ENCODE peak calls at places on chromosomes 4 and X, in ten cellular contexts. One of them, this sample, is unnamed.

GRCh38 chrX:109327271-109327670 is 154.6 kb downstream of the GUCY2F start:
- DNase-seq in posterior vena cava: no peak
- DNase-seq in kidney glomerular epithelial cell: no peak
- DNase-seq in stomach: no peak
- DNase-seq in mucosa of descending colon: no peak
- DNase-seq in adrenal gland: no peak
- DNase-seq in GM23338: no peak
- DNase-seq in C1 segment of cervical spinal cord: no peak
- DNase-seq in coronary artery: no peak
- DNase-seq in neural progenitor cell: no peak
- DNase-seq in this sample: no peak

GRCh38 chr4:156756118-156756517 is 215.5 kb downstream of the PDGFC start:
- DNase-seq in posterior vena cava: no peak
- DNase-seq in kidney glomerular epithelial cell: no peak
- DNase-seq in stomach: no peak
- DNase-seq in mucosa of descending colon: no peak
- DNase-seq in adrenal gland: no peak
- DNase-seq in GM23338: no peak
- DNase-seq in C1 segment of cervical spinal cord: no peak
- DNase-seq in coronary artery: no peak
- DNase-seq in neural progenitor cell: no peak
- DNase-seq in this sample: no peak

GRCh38 chr4:113300384-113301011 is 251.0 kb downstream of the ANK2 start:
- DNase-seq in posterior vena cava: no peak
- DNase-seq in kidney glomerular epithelial cell: peak
- DNase-seq in stomach: no peak
- DNase-seq in mucosa of descending colon: no peak
- DNase-seq in adrenal gland: no peak
- DNase-seq in GM23338: peak
- DNase-seq in C1 segment of cervical spinal cord: no peak
- DNase-seq in coronary artery: no peak
- DNase-seq in neural progenitor cell: no peak
- DNase-seq in this sample: peak

GRCh38 chr4:87745058-87745842 is 54.1 kb upstream of the IBSP start:
- DNase-seq in posterior vena cava: no peak
- DNase-seq in kidney glomerular epithelial cell: no peak
- DNase-seq in stomach: no peak
- DNase-seq in mucosa of descending colon: no peak
- DNase-seq in adrenal gland: no peak
- DNase-seq in GM23338: no peak
- DNase-seq in C1 segment of cervical spinal cord: no peak
- DNase-seq in coronary artery: no peak
- DNase-seq in neural progenitor cell: no peak
- DNase-seq in this sample: no peak

GRCh38 chr4:17807446-17807845 is 3.1 kb downstream of the DCAF16 start:
- DNase-seq in posterior vena cava: no peak
- DNase-seq in kidney glomerular epithelial cell: no peak
- DNase-seq in stomach: no peak
- DNase-seq in mucosa of descending colon: no peak
- DNase-seq in adrenal gland: no peak
- DNase-seq in GM23338: no peak
- DNase-seq in C1 segment of cervical spinal cord: no peak
- DNase-seq in coronary artery: no peak
- DNase-seq in neural progenitor cell: no peak
- DNase-seq in this sample: no peak

GRCh38 chr4:143773998-143774898 is 73.8 kb upstream of the FREM3 start:
- DNase-seq in posterior vena cava: no peak
- DNase-seq in kidney glomerular epithelial cell: peak
- DNase-seq in stomach: peak
- DNase-seq in mucosa of descending colon: peak
- DNase-seq in adrenal gland: peak
- DNase-seq in GM23338: peak
- DNase-seq in C1 segment of cervical spinal cord: no peak
- DNase-seq in coronary artery: no peak
- DNase-seq in neural progenitor cell: peak
- DNase-seq in this sample: no peak

GRCh38 chrX:108298165-108298602 is 140.0 kb downstream of the COL4A6 start:
- DNase-seq in posterior vena cava: no peak
- DNase-seq in kidney glomerular epithelial cell: no peak
- DNase-seq in stomach: no peak
- DNase-seq in mucosa of descending colon: no peak
- DNase-seq in adrenal gland: no peak
- DNase-seq in GM23338: no peak
- DNase-seq in C1 segment of cervical spinal cord: peak
- DNase-seq in coronary artery: no peak
- DNase-seq in neural progenitor cell: no peak
- DNase-seq in this sample: no peak

GRCh38 chr4:28232376-28232775 is 1371.7 kb downstream of the STIM2 start:
- DNase-seq in posterior vena cava: no peak
- DNase-seq in kidney glomerular epithelial cell: no peak
- DNase-seq in stomach: no peak
- DNase-seq in mucosa of descending colon: no peak
- DNase-seq in adrenal gland: no peak
- DNase-seq in GM23338: no peak
- DNase-seq in C1 segment of cervical spinal cord: no peak
- DNase-seq in coronary artery: no peak
- DNase-seq in neural progenitor cell: no peak
- DNase-seq in this sample: no peak

GRCh38 chr4:124111922-124112321 is 600.6 kb downstream of the ANKRD50 start:
- DNase-seq in posterior vena cava: no peak
- DNase-seq in kidney glomerular epithelial cell: peak
- DNase-seq in stomach: no peak
- DNase-seq in mucosa of descending colon: no peak
- DNase-seq in adrenal gland: no peak
- DNase-seq in GM23338: peak
- DNase-seq in C1 segment of cervical spinal cord: no peak
- DNase-seq in coronary artery: no peak
- DNase-seq in neural progenitor cell: peak
- DNase-seq in this sample: peak

GRCh38 chrX:136999021-136999420 is 34.8 kb downstream of the GPR101 start:
- DNase-seq in posterior vena cava: no peak
- DNase-seq in kidney glomerular epithelial cell: no peak
- DNase-seq in stomach: no peak
- DNase-seq in mucosa of descending colon: no peak
- DNase-seq in adrenal gland: no peak
- DNase-seq in GM23338: no peak
- DNase-seq in C1 segment of cervical spinal cord: no peak
- DNase-seq in coronary artery: no peak
- DNase-seq in neural progenitor cell: no peak
- DNase-seq in this sample: no peak

GRCh38 chr4:81392164-81392563 is 79.5 kb downstream of the RASGEF1B start:
- DNase-seq in posterior vena cava: no peak
- DNase-seq in kidney glomerular epithelial cell: no peak
- DNase-seq in stomach: no peak
- DNase-seq in mucosa of descending colon: no peak
- DNase-seq in adrenal gland: no peak
- DNase-seq in GM23338: no peak
- DNase-seq in C1 segment of cervical spinal cord: no peak
- DNase-seq in coronary artery: no peak
- DNase-seq in neural progenitor cell: no peak
- DNase-seq in this sample: no peak

GRCh38 chr4:147407261-147408045 is 73.4 kb upstream of the EDNRA start:
- DNase-seq in posterior vena cava: no peak
- DNase-seq in kidney glomerular epithelial cell: no peak
- DNase-seq in stomach: no peak
- DNase-seq in mucosa of descending colon: no peak
- DNase-seq in adrenal gland: no peak
- DNase-seq in GM23338: peak
- DNase-seq in C1 segment of cervical spinal cord: no peak
- DNase-seq in coronary artery: no peak
- DNase-seq in neural progenitor cell: peak
- DNase-seq in this sample: no peak

GRCh38 chrX:17812763-17813162 is 48.3 kb downstream of the RAI2 start:
- DNase-seq in posterior vena cava: no peak
- DNase-seq in kidney glomerular epithelial cell: no peak
- DNase-seq in stomach: no peak
- DNase-seq in mucosa of descending colon: no peak
- DNase-seq in adrenal gland: no peak
- DNase-seq in GM23338: peak
- DNase-seq in C1 segment of cervical spinal cord: no peak
- DNase-seq in coronary artery: no peak
- DNase-seq in neural progenitor cell: peak
- DNase-seq in this sample: peak

GRCh38 chr4:60619531-60620305 is 580.4 kb upstream of the ADGRL3 start:
- DNase-seq in posterior vena cava: no peak
- DNase-seq in kidney glomerular epithelial cell: no peak
- DNase-seq in stomach: no peak
- DNase-seq in mucosa of descending colon: no peak
- DNase-seq in adrenal gland: no peak
- DNase-seq in GM23338: no peak
- DNase-seq in C1 segment of cervical spinal cord: no peak
- DNase-seq in coronary artery: no peak
- DNase-seq in neural progenitor cell: no peak
- DNase-seq in this sample: no peak

GRCh38 chr4:114373508-114373907 is 225.1 kb upstream of the UGT8 start:
- DNase-seq in posterior vena cava: no peak
- DNase-seq in kidney glomerular epithelial cell: no peak
- DNase-seq in stomach: no peak
- DNase-seq in mucosa of descending colon: no peak
- DNase-seq in adrenal gland: no peak
- DNase-seq in GM23338: no peak
- DNase-seq in C1 segment of cervical spinal cord: no peak
- DNase-seq in coronary artery: no peak
- DNase-seq in neural progenitor cell: no peak
- DNase-seq in this sample: no peak

GRCh38 chr4:71221510-71222466 is 117.0 kb upstream of the SLC4A4 start:
- DNase-seq in posterior vena cava: no peak
- DNase-seq in kidney glomerular epithelial cell: no peak
- DNase-seq in stomach: no peak
- DNase-seq in mucosa of descending colon: no peak
- DNase-seq in adrenal gland: no peak
- DNase-seq in GM23338: no peak
- DNase-seq in C1 segment of cervical spinal cord: no peak
- DNase-seq in coronary artery: no peak
- DNase-seq in neural progenitor cell: no peak
- DNase-seq in this sample: no peak

GRCh38 chr4:795726-796119 is 30.2 kb downstream of the CPLX1 start:
- DNase-seq in posterior vena cava: no peak
- DNase-seq in kidney glomerular epithelial cell: no peak
- DNase-seq in stomach: no peak
- DNase-seq in mucosa of descending colon: peak
- DNase-seq in adrenal gland: no peak
- DNase-seq in GM23338: no peak
- DNase-seq in C1 segment of cervical spinal cord: no peak
- DNase-seq in coronary artery: no peak
- DNase-seq in neural progenitor cell: no peak
- DNase-seq in this sample: no peak

GRCh38 chr4:73847507-73848182 is 5.5 kb upstream of the PF4V1 start:
- DNase-seq in posterior vena cava: no peak
- DNase-seq in kidney glomerular epithelial cell: no peak
- DNase-seq in stomach: no peak
- DNase-seq in mucosa of descending colon: no peak
- DNase-seq in adrenal gland: no peak
- DNase-seq in GM23338: no peak
- DNase-seq in C1 segment of cervical spinal cord: no peak
- DNase-seq in coronary artery: no peak
- DNase-seq in neural progenitor cell: no peak
- DNase-seq in this sample: no peak

GRCh38 chrX:63115196-63115595 is 235.9 kb downstream of the SPIN4 start:
- DNase-seq in posterior vena cava: no peak
- DNase-seq in kidney glomerular epithelial cell: no peak
- DNase-seq in stomach: no peak
- DNase-seq in mucosa of descending colon: no peak
- DNase-seq in adrenal gland: no peak
- DNase-seq in GM23338: no peak
- DNase-seq in C1 segment of cervical spinal cord: no peak
- DNase-seq in coronary artery: no peak
- DNase-seq in neural progenitor cell: no peak
- DNase-seq in this sample: no peak

GRCh38 chr4:113998531-113998930 is 19.1 kb upstream of the ARSJ start:
- DNase-seq in posterior vena cava: no peak
- DNase-seq in kidney glomerular epithelial cell: no peak
- DNase-seq in stomach: no peak
- DNase-seq in mucosa of descending colon: no peak
- DNase-seq in adrenal gland: no peak
- DNase-seq in GM23338: no peak
- DNase-seq in C1 segment of cervical spinal cord: no peak
- DNase-seq in coronary artery: no peak
- DNase-seq in neural progenitor cell: no peak
- DNase-seq in this sample: no peak

GRCh38 chr4:113222006-113222405 is 172.6 kb downstream of the ANK2 start:
- DNase-seq in posterior vena cava: no peak
- DNase-seq in kidney glomerular epithelial cell: peak
- DNase-seq in stomach: no peak
- DNase-seq in mucosa of descending colon: no peak
- DNase-seq in adrenal gland: no peak
- DNase-seq in GM23338: no peak
- DNase-seq in C1 segment of cervical spinal cord: no peak
- DNase-seq in coronary artery: no peak
- DNase-seq in neural progenitor cell: no peak
- DNase-seq in this sample: no peak

GRCh38 chrX:17535229-17535628 is 160.2 kb downstream of the NHS start:
- DNase-seq in posterior vena cava: no peak
- DNase-seq in kidney glomerular epithelial cell: no peak
- DNase-seq in stomach: peak
- DNase-seq in mucosa of descending colon: no peak
- DNase-seq in adrenal gland: no peak
- DNase-seq in GM23338: peak
- DNase-seq in C1 segment of cervical spinal cord: no peak
- DNase-seq in coronary artery: no peak
- DNase-seq in neural progenitor cell: peak
- DNase-seq in this sample: peak

GRCh38 chr4:112889619-112890294 is 159.7 kb upstream of the ANK2 start:
- DNase-seq in posterior vena cava: no peak
- DNase-seq in kidney glomerular epithelial cell: peak
- DNase-seq in stomach: no peak
- DNase-seq in mucosa of descending colon: no peak
- DNase-seq in adrenal gland: no peak
- DNase-seq in GM23338: no peak
- DNase-seq in C1 segment of cervical spinal cord: no peak
- DNase-seq in coronary artery: no peak
- DNase-seq in neural progenitor cell: no peak
- DNase-seq in this sample: no peak

GRCh38 chr4:128780688-128781087 is 28.8 kb upstream of the JADE1 start:
- DNase-seq in posterior vena cava: no peak
- DNase-seq in kidney glomerular epithelial cell: no peak
- DNase-seq in stomach: no peak
- DNase-seq in mucosa of descending colon: no peak
- DNase-seq in adrenal gland: no peak
- DNase-seq in GM23338: no peak
- DNase-seq in C1 segment of cervical spinal cord: no peak
- DNase-seq in coronary artery: no peak
- DNase-seq in neural progenitor cell: no peak
- DNase-seq in this sample: no peak

GRCh38 chrX:17474892-17475291 is 99.9 kb downstream of the NHS start:
- DNase-seq in posterior vena cava: no peak
- DNase-seq in kidney glomerular epithelial cell: peak
- DNase-seq in stomach: no peak
- DNase-seq in mucosa of descending colon: no peak
- DNase-seq in adrenal gland: no peak
- DNase-seq in GM23338: no peak
- DNase-seq in C1 segment of cervical spinal cord: no peak
- DNase-seq in coronary artery: no peak
- DNase-seq in neural progenitor cell: no peak
- DNase-seq in this sample: no peak

GRCh38 chrX:125387945-125388344 is 68.3 kb downstream of the TEX13C start:
- DNase-seq in posterior vena cava: no peak
- DNase-seq in kidney glomerular epithelial cell: no peak
- DNase-seq in stomach: no peak
- DNase-seq in mucosa of descending colon: no peak
- DNase-seq in adrenal gland: no peak
- DNase-seq in GM23338: no peak
- DNase-seq in C1 segment of cervical spinal cord: no peak
- DNase-seq in coronary artery: no peak
- DNase-seq in neural progenitor cell: no peak
- DNase-seq in this sample: no peak